ENCODE peak calls at places on chromosomes 12 and 14, in six cellular contexts. P is uterus; A is pancreas; F is NCI-H69; T is CD8-positive, alpha-beta memory T cell; D is dorsolateral prefrontal cortex. U is an unnamed sample.

GRCh38 chr12:67025543-67026114 is 243.5 kb upstream of the CAND1 start:
- DNase-seq in P (no peak), A (peak), F (peak), T (no peak), D (no peak), U (no peak)

GRCh38 chr12:114817491-114818440 is 133.8 kb upstream of the TBX3 start:
- DNase-seq in P (peak), A (no peak), F (no peak), T (no peak), D (no peak), U (peak)

GRCh38 chr12:19440019-19440858 is 947 bp downstream of the AEBP2 start:
- DNase-seq in P (peak), A (peak), F (peak), T (peak), D (peak), U (peak)

GRCh38 chr12:19575307-19576243 is 136.3 kb downstream of the AEBP2 start:
- DNase-seq in P (peak), A (no peak), F (peak), T (no peak), D (no peak), U (peak)

GRCh38 chr12:16796168-16796567 is 190.2 kb upstream of the LMO3 start:
- DNase-seq in P (no peak), A (no peak), F (peak), T (no peak), D (no peak), U (no peak)

GRCh38 chr12:113366827-113367226 is 8.4 kb downstream of the PLBD2 start:
- DNase-seq in P (no peak), A (no peak), F (no peak), T (no peak), D (no peak), U (no peak)

GRCh38 chr12:105330938-105331804 is 680 bp downstream of the C12orf75 start:
- DNase-seq in P (peak), A (peak), F (peak), T (no peak), D (no peak), U (no peak)

GRCh38 chr12:114408415-114408814 is 2.5 kb upstream of the TBX5 start:
- DNase-seq in P (no peak), A (no peak), F (no peak), T (no peak), D (no peak), U (no peak)

GRCh38 chr14:98227000-98227726 is 1044.8 kb downstream of the BCL11B start:
- DNase-seq in P (no peak), A (no peak), F (no peak), T (no peak), D (no peak), U (no peak)

GRCh38 chr14:92475037-92475436 is 38.5 kb upstream of the RIN3 start:
- DNase-seq in P (no peak), A (no peak), F (peak), T (no peak), D (no peak), U (no peak)

GRCh38 chr14:72904840-72905561 is 11.1 kb upstream of the DPF3 start:
- DNase-seq in P (peak), A (peak), F (peak), T (peak), D (peak), U (peak)

GRCh38 chr12:88579941-88580871 is at the start of gene KITLG:
- DNase-seq in P (peak), A (peak), F (peak), T (no peak), D (peak), U (peak)

GRCh38 chr14:23478109-23478698 is 8.7 kb downstream of the NGDN start:
- DNase-seq in P (peak), A (peak), F (peak), T (peak), D (peak), U (peak)

GRCh38 chr14:38964630-38965029 is 138.4 kb downstream of the SEC23A start:
- DNase-seq in P (no peak), A (no peak), F (no peak), T (no peak), D (no peak), U (no peak)

GRCh38 chr12:66590276-66590675 is 88.6 kb downstream of the GRIP1 start:
- DNase-seq in P (no peak), A (no peak), F (peak), T (no peak), D (no peak), U (no peak)

GRCh38 chr12:6546016-6546415 is 9.8 kb downstream of the IFFO1 start:
- DNase-seq in P (no peak), A (no peak), F (no peak), T (no peak), D (no peak), U (no peak)

GRCh38 chr14:20383032-20383431 is 30.3 kb downstream of the TEP1 start:
- DNase-seq in P (no peak), A (no peak), F (no peak), T (no peak), D (no peak), U (no peak)

GRCh38 chr12:107775093-107775721 is 703 bp downstream of the ASCL4 start:
- DNase-seq in P (no peak), A (no peak), F (no peak), T (no peak), D (no peak), U (no peak)

GRCh38 chr14:75469164-75469563 is 41.3 kb downstream of the JDP2 start:
- DNase-seq in P (no peak), A (no peak), F (no peak), T (no peak), D (no peak), U (no peak)

U was measured in ovary.